ENCODE peak calls at places on chromosomes 3 and 15, in ten cellular contexts. One of them, this sample, is unnamed.

GRCh38 chr3:48157950-48158376 is 30.3 kb downstream of the CDC25A start:
- DNase-seq in lower leg skin: peak; percentile 22
- DNase-seq in A549: peak; percentile 58
- DNase-seq in adrenal gland: peak; percentile 78
- DNase-seq in IMR-90: peak; percentile 70
- DNase-seq in ovary: peak; percentile 62
- DNase-seq in esophagus squamous epithelium: no peak
- DNase-seq in sigmoid colon: peak; percentile 80
- DNase-seq in uterus: peak; percentile 54
- DNase-seq in gastrocnemius medialis: peak; percentile 9
- DNase-seq in this sample: peak; percentile 66

GRCh38 chr3:131083190-131083863 is 56.6 kb downstream of the NEK11 start:
- DNase-seq in lower leg skin: no peak
- DNase-seq in A549: no peak
- DNase-seq in adrenal gland: peak; percentile 93
- DNase-seq in IMR-90: no peak
- DNase-seq in ovary: peak; percentile 31
- DNase-seq in esophagus squamous epithelium: no peak
- DNase-seq in sigmoid colon: peak; percentile 61
- DNase-seq in uterus: no peak
- DNase-seq in gastrocnemius medialis: peak; percentile 10
- DNase-seq in this sample: peak; percentile 72

GRCh38 chr15:32936283-32936918 is 218.6 kb downstream of the GREM1 start:
- DNase-seq in lower leg skin: no peak
- DNase-seq in A549: peak; percentile 52
- DNase-seq in adrenal gland: no peak
- DNase-seq in IMR-90: peak; percentile 37
- DNase-seq in ovary: no peak
- DNase-seq in esophagus squamous epithelium: no peak
- DNase-seq in sigmoid colon: no peak
- DNase-seq in uterus: no peak
- DNase-seq in gastrocnemius medialis: no peak
- DNase-seq in this sample: no peak

GRCh38 chr15:48962662-48963523 is 826 bp downstream of the SHC4 start:
- DNase-seq in lower leg skin: no peak
- DNase-seq in A549: no peak
- DNase-seq in adrenal gland: peak; percentile 83
- DNase-seq in IMR-90: peak; percentile 61
- DNase-seq in ovary: peak; percentile 29
- DNase-seq in esophagus squamous epithelium: no peak
- DNase-seq in sigmoid colon: peak; percentile 70
- DNase-seq in uterus: peak; percentile 25
- DNase-seq in gastrocnemius medialis: peak; percentile 66
- DNase-seq in this sample: no peak

GRCh38 chr3:133896002-133896761 is 500 bp upstream of the RAB6B start:
- DNase-seq in lower leg skin: no peak
- DNase-seq in A549: no peak
- DNase-seq in adrenal gland: no peak
- DNase-seq in IMR-90: no peak
- DNase-seq in ovary: no peak
- DNase-seq in esophagus squamous epithelium: no peak
- DNase-seq in sigmoid colon: no peak
- DNase-seq in uterus: no peak
- DNase-seq in gastrocnemius medialis: no peak
- DNase-seq in this sample: no peak

GRCh38 chr3:23459437-23459836 is 256.3 kb downstream of the UBE2E2 start:
- DNase-seq in lower leg skin: no peak
- DNase-seq in A549: no peak
- DNase-seq in adrenal gland: no peak
- DNase-seq in IMR-90: no peak
- DNase-seq in ovary: no peak
- DNase-seq in esophagus squamous epithelium: no peak
- DNase-seq in sigmoid colon: no peak
- DNase-seq in uterus: no peak
- DNase-seq in gastrocnemius medialis: no peak
- DNase-seq in this sample: no peak

GRCh38 chr15:41465822-41466421 is 27.8 kb upstream of the ITPKA start:
- DNase-seq in lower leg skin: no peak
- DNase-seq in A549: peak; percentile 56
- DNase-seq in adrenal gland: no peak
- DNase-seq in IMR-90: peak; percentile 74
- DNase-seq in ovary: no peak
- DNase-seq in esophagus squamous epithelium: no peak
- DNase-seq in sigmoid colon: no peak
- DNase-seq in uterus: no peak
- DNase-seq in gastrocnemius medialis: no peak
- DNase-seq in this sample: no peak

GRCh38 chr15:58292761-58293175 is 139.0 kb upstream of the LIPC start:
- DNase-seq in lower leg skin: no peak
- DNase-seq in A549: no peak
- DNase-seq in adrenal gland: no peak
- DNase-seq in IMR-90: peak; percentile 28
- DNase-seq in ovary: no peak
- DNase-seq in esophagus squamous epithelium: no peak
- DNase-seq in sigmoid colon: no peak
- DNase-seq in uterus: no peak
- DNase-seq in gastrocnemius medialis: no peak
- DNase-seq in this sample: no peak

GRCh38 chr3:184338538-184338945 is 1.1 kb downstream of the FAM131A start:
- DNase-seq in lower leg skin: no peak
- DNase-seq in A549: no peak
- DNase-seq in adrenal gland: peak; percentile 94
- DNase-seq in IMR-90: peak; percentile 87
- DNase-seq in ovary: peak; percentile 95
- DNase-seq in esophagus squamous epithelium: no peak
- DNase-seq in sigmoid colon: peak; percentile 96
- DNase-seq in uterus: peak; percentile 96
- DNase-seq in gastrocnemius medialis: no peak
- DNase-seq in this sample: peak; percentile 91

GRCh38 chr15:100663550-100664335 is 61.4 kb downstream of the ASB7 start:
- DNase-seq in lower leg skin: no peak
- DNase-seq in A549: no peak
- DNase-seq in adrenal gland: no peak
- DNase-seq in IMR-90: peak; percentile 15
- DNase-seq in ovary: no peak
- DNase-seq in esophagus squamous epithelium: no peak
- DNase-seq in sigmoid colon: no peak
- DNase-seq in uterus: no peak
- DNase-seq in gastrocnemius medialis: no peak
- DNase-seq in this sample: no peak

GRCh38 chr3:71658131-71658530 is 67.1 kb downstream of the EIF4E3 start:
- DNase-seq in lower leg skin: peak; percentile 85
- DNase-seq in A549: peak; percentile 28
- DNase-seq in adrenal gland: peak; percentile 93
- DNase-seq in IMR-90: peak; percentile 26
- DNase-seq in ovary: peak; percentile 68
- DNase-seq in esophagus squamous epithelium: no peak
- DNase-seq in sigmoid colon: peak; percentile 97
- DNase-seq in uterus: peak; percentile 74
- DNase-seq in gastrocnemius medialis: peak; percentile 35
- DNase-seq in this sample: peak; percentile 86

GRCh38 chr15:65423977-65424679 is 1.4 kb upstream of the IGDCC4 start:
- DNase-seq in lower leg skin: no peak
- DNase-seq in A549: peak; percentile 53
- DNase-seq in adrenal gland: no peak
- DNase-seq in IMR-90: peak; percentile 51
- DNase-seq in ovary: peak; percentile 13
- DNase-seq in esophagus squamous epithelium: no peak
- DNase-seq in sigmoid colon: peak; percentile 27
- DNase-seq in uterus: no peak
- DNase-seq in gastrocnemius medialis: no peak
- DNase-seq in this sample: no peak

GRCh38 chr3:146498002-146498736 is 28.8 kb upstream of the PLSCR2 start:
- DNase-seq in lower leg skin: no peak
- DNase-seq in A549: no peak
- DNase-seq in adrenal gland: no peak
- DNase-seq in IMR-90: no peak
- DNase-seq in ovary: no peak
- DNase-seq in esophagus squamous epithelium: no peak
- DNase-seq in sigmoid colon: no peak
- DNase-seq in uterus: no peak
- DNase-seq in gastrocnemius medialis: no peak
- DNase-seq in this sample: no peak

GRCh38 chr15:88385078-88385700 is 82.0 kb downstream of the MRPL46 start:
- DNase-seq in lower leg skin: no peak
- DNase-seq in A549: peak; percentile 90
- DNase-seq in adrenal gland: no peak
- DNase-seq in IMR-90: peak; percentile 32
- DNase-seq in ovary: no peak
- DNase-seq in esophagus squamous epithelium: no peak
- DNase-seq in sigmoid colon: no peak
- DNase-seq in uterus: no peak
- DNase-seq in gastrocnemius medialis: no peak
- DNase-seq in this sample: no peak
- TF ChIP-seq POLR2A in lower leg skin: no peak
- TF ChIP-seq POLR2A in A549: no peak
- TF ChIP-seq POLR2A in adrenal gland: no peak
- TF ChIP-seq POLR2A in IMR-90: no peak
- TF ChIP-seq POLR2A in ovary: no peak
- TF ChIP-seq POLR2A in esophagus squamous epithelium: no peak
- TF ChIP-seq POLR2A in sigmoid colon: no peak
- TF ChIP-seq POLR2A in uterus: no peak
- TF ChIP-seq POLR2A in gastrocnemius medialis: no peak
- TF ChIP-seq POLR2A in this sample: no peak

DNA sequence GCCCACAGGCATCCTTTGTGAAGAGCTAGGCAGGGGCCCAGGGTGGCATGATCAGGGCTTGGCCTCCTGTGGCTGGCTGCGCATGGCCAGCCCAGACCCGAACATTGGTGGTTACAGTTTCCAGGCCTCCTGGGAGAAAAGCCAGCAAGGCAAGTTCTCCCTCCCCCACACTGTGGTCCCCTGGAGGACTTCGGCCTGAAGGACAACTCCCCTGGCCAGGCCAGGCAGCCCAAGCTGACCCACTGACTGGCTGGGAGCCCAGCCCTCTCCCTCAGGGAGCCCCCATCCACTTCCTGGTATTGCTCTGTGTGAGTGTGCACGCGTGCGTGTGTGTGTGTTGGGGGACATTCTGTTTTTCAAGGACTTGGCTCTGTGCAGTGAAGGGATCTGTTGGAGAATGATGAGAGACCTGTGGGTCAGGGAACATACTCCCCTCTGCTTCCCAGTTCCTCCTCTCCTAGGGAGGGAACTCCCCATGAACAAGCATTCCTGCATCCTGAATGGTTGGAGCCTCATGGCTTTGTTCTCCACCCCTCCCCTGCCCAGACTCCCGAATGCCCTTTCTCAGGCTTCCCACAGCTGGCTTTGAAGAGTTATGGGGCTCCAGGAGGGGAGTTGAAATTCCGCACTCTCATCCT is 29.5 kb downstream of the CORO2B start:
- DNase-seq in lower leg skin: peak; percentile 48
- DNase-seq in A549: no peak
- DNase-seq in adrenal gland: peak; percentile 84
- DNase-seq in IMR-90: peak; percentile 19
- DNase-seq in ovary: peak; percentile 94
- DNase-seq in esophagus squamous epithelium: no peak
- DNase-seq in sigmoid colon: peak; percentile 92
- DNase-seq in uterus: peak; percentile 92
- DNase-seq in gastrocnemius medialis: peak; percentile 66
- DNase-seq in this sample: peak; percentile 94
- H3K4me3 ChIP-seq in lower leg skin: no peak overlapping the region
- H3K4me3 ChIP-seq in A549: no peak overlapping the region
- H3K4me3 ChIP-seq in adrenal gland: no peak overlapping the region
- H3K4me3 ChIP-seq in IMR-90: no peak overlapping the region
- H3K4me3 ChIP-seq in ovary: no peak overlapping the region
- H3K4me3 ChIP-seq in esophagus squamous epithelium: no peak overlapping the region
- H3K4me3 ChIP-seq in sigmoid colon: no peak overlapping the region
- H3K4me3 ChIP-seq in uterus: no peak overlapping the region
- H3K4me3 ChIP-seq in gastrocnemius medialis: no peak overlapping the region
- H3K4me3 ChIP-seq in this sample: no peak overlapping the region

DNA sequence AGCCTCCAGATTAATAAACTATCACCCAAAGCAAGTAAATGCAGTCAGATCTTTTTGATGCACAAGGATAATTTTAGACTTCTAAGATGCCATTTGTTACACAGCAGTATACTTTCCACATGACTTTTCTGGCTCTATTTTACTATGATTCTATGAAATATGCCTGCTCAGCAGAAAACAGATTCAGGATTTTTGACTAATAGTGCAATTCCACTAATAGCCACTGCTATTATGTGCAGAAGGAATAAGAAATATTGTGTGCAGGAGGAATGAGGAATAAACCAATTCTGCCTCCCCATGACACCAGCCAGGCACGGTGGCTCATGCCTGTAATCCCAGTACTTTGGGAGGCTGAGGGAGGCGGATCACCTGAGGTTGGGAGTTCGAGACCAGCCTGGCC is 11.5 kb upstream of the SPPL2A start:
- DNase-seq in lower leg skin: no peak
- DNase-seq in A549: peak; percentile 21
- DNase-seq in adrenal gland: no peak
- DNase-seq in IMR-90: no peak
- DNase-seq in ovary: no peak
- DNase-seq in esophagus squamous epithelium: no peak
- DNase-seq in sigmoid colon: no peak
- DNase-seq in uterus: no peak
- DNase-seq in gastrocnemius medialis: no peak
- DNase-seq in this sample: no peak
- TF ChIP-seq CTCF in lower leg skin: no peak
- TF ChIP-seq CTCF in A549: no peak
- TF ChIP-seq CTCF in adrenal gland: no peak
- TF ChIP-seq CTCF in IMR-90: no peak
- TF ChIP-seq CTCF in ovary: no peak
- TF ChIP-seq CTCF in esophagus squamous epithelium: no peak
- TF ChIP-seq CTCF in sigmoid colon: no peak
- TF ChIP-seq CTCF in uterus: no peak
- TF ChIP-seq CTCF in gastrocnemius medialis: no peak
- TF ChIP-seq CTCF in this sample: no peak

GRCh38 chr3:149378420-149379388 is 1.3 kb upstream of the TM4SF1 start:
- DNase-seq in lower leg skin: no peak
- DNase-seq in A549: no peak
- DNase-seq in adrenal gland: no peak
- DNase-seq in IMR-90: no peak
- DNase-seq in ovary: no peak
- DNase-seq in esophagus squamous epithelium: no peak
- DNase-seq in sigmoid colon: no peak
- DNase-seq in uterus: no peak
- DNase-seq in gastrocnemius medialis: no peak
- DNase-seq in this sample: no peak

GRCh38 chr3:149376728-149377407 is 581 bp downstream of the TM4SF1 start:
- DNase-seq in lower leg skin: no peak
- DNase-seq in A549: no peak
- DNase-seq in adrenal gland: no peak
- DNase-seq in IMR-90: peak; percentile 59
- DNase-seq in ovary: no peak
- DNase-seq in esophagus squamous epithelium: no peak
- DNase-seq in sigmoid colon: no peak
- DNase-seq in uterus: no peak
- DNase-seq in gastrocnemius medialis: no peak
- DNase-seq in this sample: no peak

GRCh38 chr3:149375824-149376196 is 1.6 kb downstream of the TM4SF1 start:
- DNase-seq in lower leg skin: no peak
- DNase-seq in A549: no peak
- DNase-seq in adrenal gland: no peak
- DNase-seq in IMR-90: no peak
- DNase-seq in ovary: no peak
- DNase-seq in esophagus squamous epithelium: no peak
- DNase-seq in sigmoid colon: no peak
- DNase-seq in uterus: no peak
- DNase-seq in gastrocnemius medialis: no peak
- DNase-seq in this sample: no peak

GRCh38 chr3:149375164-149375823 is 2.2 kb downstream of the TM4SF1 start:
- DNase-seq in lower leg skin: no peak
- DNase-seq in A549: peak; percentile 71
- DNase-seq in adrenal gland: no peak
- DNase-seq in IMR-90: peak; percentile 49
- DNase-seq in ovary: no peak
- DNase-seq in esophagus squamous epithelium: no peak
- DNase-seq in sigmoid colon: no peak
- DNase-seq in uterus: no peak
- DNase-seq in gastrocnemius medialis: no peak
- DNase-seq in this sample: no peak

GRCh38 chr3:149377408-149378111 is at the start of gene TM4SF1:
- DNase-seq in lower leg skin: no peak
- DNase-seq in A549: peak; percentile 98
- DNase-seq in adrenal gland: peak; percentile 78
- DNase-seq in IMR-90: peak; percentile 97
- DNase-seq in ovary: peak; percentile 51
- DNase-seq in esophagus squamous epithelium: no peak
- DNase-seq in sigmoid colon: peak; percentile 62
- DNase-seq in uterus: peak; percentile 41
- DNase-seq in gastrocnemius medialis: no peak
- DNase-seq in this sample: peak; percentile 80
- TF ChIP-seq POLR2A in lower leg skin: no peak
- TF ChIP-seq POLR2A in A549: peak; percentile 90
- TF ChIP-seq POLR2A in adrenal gland: peak; percentile 56
- TF ChIP-seq POLR2A in IMR-90: peak; percentile 99
- TF ChIP-seq POLR2A in ovary: no peak
- TF ChIP-seq POLR2A in esophagus squamous epithelium: peak; percentile 86
- TF ChIP-seq POLR2A in sigmoid colon: no peak
- TF ChIP-seq POLR2A in uterus: peak; percentile 69
- TF ChIP-seq POLR2A in gastrocnemius medialis: peak; percentile 55
- TF ChIP-seq POLR2A in this sample: peak; percentile 88

This sample was measured in heart left ventricle.